ENCODE peak calls at places on chromosomes 4 and X, in seven cellular contexts. X, E, M, R, Z, S and B are unnamed samples.

GRCh38 chr4:123505077-123505456 is 108.5 kb downstream of the SPRY1 start:
- DNase-seq in E (no peak), M (peak), X (no peak), Z (no peak), R (no peak), S (peak), B (no peak)

GRCh38 chrX:48465336-48465933 is 4.6 kb downstream of the SLC38A5 start:
- DNase-seq in M (no peak), Z (no peak), S (no peak), E (no peak), R (no peak), X (no peak), B (no peak)

GRCh38 chr4:157804169-157804543 is 368.7 kb downstream of the GASK1B start:
- DNase-seq in Z (no peak), E (no peak), R (no peak), M (no peak), X (no peak), S (no peak), B (peak)

GRCh38 chr4:48333587-48333986 is 7.7 kb upstream of the SLAIN2 start:
- DNase-seq in E (no peak), R (no peak), Z (no peak), X (no peak), S (no peak), M (no peak), B (no peak)

GRCh38 chr4:48268956-48269860 is at the start of gene TEC:
- DNase-seq in S (no peak), E (peak), X (no peak), R (peak), M (peak), Z (peak), B (no peak)

GRCh38 chr4:106273831-106274230 is 42.2 kb downstream of the TBCK start:
- DNase-seq in M (no peak), E (no peak), Z (no peak), S (no peak), R (no peak), X (no peak), B (no peak)

GRCh38 chr4:21113496-21114213 is 413.4 kb downstream of the PACRGL start:
- DNase-seq in E (no peak), M (no peak), Z (no peak), S (no peak), R (no peak), X (no peak), B (no peak)

GRCh38 chr4:47642985-47643745 is 158.1 kb downstream of the ATP10D start:
- DNase-seq in S (no peak), X (no peak), E (no peak), M (no peak), R (no peak), Z (no peak), B (no peak)

GRCh38 chrX:21487832-21488231 is 113.6 kb downstream of the CNKSR2 start:
- DNase-seq in R (no peak), Z (no peak), S (peak), E (no peak), X (peak), M (no peak), B (no peak)

GRCh38 chrX:101257448-101258259 is 33.5 kb downstream of the TAF7L start:
- DNase-seq in X (no peak), S (no peak), Z (no peak), E (no peak), M (no peak), R (no peak), B (no peak)

GRCh38 chr4:17490575-17491059 is 21.3 kb downstream of the QDPR start:
- DNase-seq in Z (no peak), S (no peak), X (no peak), R (no peak), E (no peak), M (no peak), B (no peak)

GRCh38 chrX:17377047-17377692 is 2.2 kb downstream of the NHS start:
- DNase-seq in R (peak), X (no peak), S (peak), M (peak), E (no peak), Z (no peak), B (no peak)

GRCh38 chr4:21827575-21827974 is 121.0 kb downstream of the KCNIP4 start:
- DNase-seq in R (no peak), Z (no peak), M (no peak), X (no peak), E (no peak), S (no peak), B (no peak)

GRCh38 chrX:88735835-88736234 is 11.2 kb upstream of the CPXCR1 start:
- DNase-seq in S (no peak), E (no peak), M (no peak), Z (no peak), R (no peak), X (no peak), B (no peak)

GRCh38 chr4:53432528-53433424 is 55.3 kb downstream of the FIP1L1 start:
- DNase-seq in M (no peak), R (no peak), S (no peak), Z (no peak), X (no peak), E (no peak), B (no peak)

GRCh38 chrX:65522739-65523372 is 11.7 kb downstream of the LAS1L start:
- DNase-seq in X (no peak), M (no peak), Z (no peak), R (no peak), E (no peak), S (no peak), B (no peak)

GRCh38 chr4:30952526-30953219 is 232.5 kb downstream of the PCDH7 start:
- DNase-seq in R (no peak), M (no peak), Z (no peak), X (no peak), E (no peak), S (no peak), B (no peak)

GRCh38 chr4:1244978-1245471 is 3.9 kb downstream of the CTBP1 start:
- DNase-seq in R (no peak), X (no peak), Z (no peak), M (peak), E (no peak), S (no peak), B (no peak)

GRCh38 chrX:19602866-19603620 is 87.7 kb upstream of the MAP3K15 start:
- DNase-seq in Z (no peak), M (no peak), X (no peak), R (no peak), S (no peak), E (no peak), B (no peak)

GRCh38 chr4:54255881-54256280 is 26.8 kb downstream of the PDGFRA start:
- DNase-seq in S (no peak), Z (no peak), R (no peak), E (no peak), M (no peak), X (no peak), B (no peak)

GRCh38 chr4:16643852-16644251 is 254.6 kb downstream of the LDB2 start:
- DNase-seq in X (no peak), M (no peak), R (no peak), E (no peak), S (no peak), Z (no peak), B (no peak)